ENCODE peak calls at places on chromosomes 5 and 9, in seven cellular contexts. G is HepG2, V is neural progenitor cell, F is lung, W is sigmoid colon, N is transverse colon, U is fibroblast of lung. C is an unnamed sample.

GRCh38 chr5:1759378-1759970 is 40.2 kb downstream of the MRPL36 start:
- DNase-seq in G (no peak), V (no peak), F (no peak), W (peak; percentile 50), N (no peak), U (no peak), C (no peak)

GRCh38 chr9:126454250-126454649 is 127.6 kb downstream of the MVB12B start:
- DNase-seq in G (no peak), V (peak; percentile 91), F (no peak), W (no peak), N (no peak), U (no peak), C (no peak)

GRCh38 chr5:142717582-142718215 is 31.8 kb upstream of the FGF1 start:
- DNase-seq in G (peak; percentile 52), V (peak; percentile 52), F (no peak), W (no peak), N (no peak), U (peak; percentile 79), C (peak; percentile 64)

GRCh38 chr5:43017438-43017820 is 22.7 kb downstream of the ANXA2R start:
- DNase-seq in G (peak; percentile 35), V (peak; percentile 55), F (no peak), W (no peak), N (peak; percentile 54), U (peak; percentile 63), C (no peak)

GRCh38 chr9:85987236-85987635 is 46.3 kb downstream of the NAA35 start:
- DNase-seq in G (no peak), V (no peak), F (no peak), W (no peak), N (no peak), U (no peak), C (no peak)

GRCh38 chr9:77714077-77714549 is 66.0 kb upstream of the GNA14 start:
- DNase-seq in G (no peak), V (no peak), F (no peak), W (no peak), N (no peak), U (no peak), C (no peak)

GRCh38 chr5:74555991-74556390 is 84.5 kb downstream of the ENC1 start:
- DNase-seq in G (no peak), V (peak; percentile 33), F (no peak), W (no peak), N (no peak), U (no peak), C (no peak)

GRCh38 chr5:66554211-66554610 is 42.0 kb upstream of the MAST4 start:
- DNase-seq in G (no peak), V (no peak), F (peak; percentile 37), W (no peak), N (peak; percentile 9), U (no peak), C (peak; percentile 18)

GRCh38 chr9:28423255-28423654 is 850.0 kb upstream of the C9orf72 start:
- DNase-seq in G (no peak), V (no peak), F (no peak), W (no peak), N (no peak), U (no peak), C (no peak)

GRCh38 chr5:174177531-174177930 is 132.0 kb downstream of the NSG2 start:
- DNase-seq in G (no peak), V (no peak), F (no peak), W (no peak), N (no peak), U (no peak), C (no peak)

GRCh38 chr5:143494162-143494561 is 90.7 kb upstream of the NR3C1 start:
- DNase-seq in G (no peak), V (no peak), F (no peak), W (no peak), N (no peak), U (peak; percentile 91), C (peak; percentile 79)

GRCh38 chr9:93124793-93125192 is 9.3 kb downstream of the NINJ1 start:
- DNase-seq in G (no peak), V (peak; percentile 0), F (no peak), W (peak; percentile 64), N (peak; percentile 6), U (no peak), C (no peak)

GRCh38 chr5:37833990-37834389 is 5.9 kb downstream of the GDNF start:
- DNase-seq in G (no peak), V (peak; percentile 28), F (no peak), W (no peak), N (no peak), U (no peak), C (no peak)
- H3K27me3 ChIP-seq in G (peaks cover 4% of the 10 kb centered on the region), V (peaks cover 67% of the 10 kb centered on the region), F (peaks cover 6% of the 10 kb centered on the region), W (peaks cover 6% of the 10 kb centered on the region), N (peaks cover 63% of the 10 kb centered on the region), U (no peaks in the 10 kb centered on the region), C (peaks cover 11% of the 10 kb centered on the region)

GRCh38 chr9:108710424-108710823 is 145.4 kb downstream of the ACTL7B start:
- DNase-seq in G (no peak), V (no peak), F (no peak), W (no peak), N (no peak), U (no peak), C (no peak)
- TF ChIP-seq CTCF in G (no peak), V (no peak), F (no peak), W (no peak), N (no peak), U (no peak), C (no peak)

GRCh38 chr5:51378778-51379652 is 4.2 kb upstream of the ISL1 start:
- DNase-seq in G (no peak), V (peak; percentile 66), F (no peak), W (no peak), N (no peak), U (no peak), C (no peak)
- H3K27me3 ChIP-seq in G (peaks cover 4% of the 10 kb centered on the region), V (peaks cover 99% of the 10 kb centered on the region), F (peaks cover 5% of the 10 kb centered on the region), W (peaks cover 76% of the 10 kb centered on the region), N (peaks cover 82% of the 10 kb centered on the region), U (peaks cover 20% of the 10 kb centered on the region), C (peaks cover 51% of the 10 kb centered on the region)

DNA sequence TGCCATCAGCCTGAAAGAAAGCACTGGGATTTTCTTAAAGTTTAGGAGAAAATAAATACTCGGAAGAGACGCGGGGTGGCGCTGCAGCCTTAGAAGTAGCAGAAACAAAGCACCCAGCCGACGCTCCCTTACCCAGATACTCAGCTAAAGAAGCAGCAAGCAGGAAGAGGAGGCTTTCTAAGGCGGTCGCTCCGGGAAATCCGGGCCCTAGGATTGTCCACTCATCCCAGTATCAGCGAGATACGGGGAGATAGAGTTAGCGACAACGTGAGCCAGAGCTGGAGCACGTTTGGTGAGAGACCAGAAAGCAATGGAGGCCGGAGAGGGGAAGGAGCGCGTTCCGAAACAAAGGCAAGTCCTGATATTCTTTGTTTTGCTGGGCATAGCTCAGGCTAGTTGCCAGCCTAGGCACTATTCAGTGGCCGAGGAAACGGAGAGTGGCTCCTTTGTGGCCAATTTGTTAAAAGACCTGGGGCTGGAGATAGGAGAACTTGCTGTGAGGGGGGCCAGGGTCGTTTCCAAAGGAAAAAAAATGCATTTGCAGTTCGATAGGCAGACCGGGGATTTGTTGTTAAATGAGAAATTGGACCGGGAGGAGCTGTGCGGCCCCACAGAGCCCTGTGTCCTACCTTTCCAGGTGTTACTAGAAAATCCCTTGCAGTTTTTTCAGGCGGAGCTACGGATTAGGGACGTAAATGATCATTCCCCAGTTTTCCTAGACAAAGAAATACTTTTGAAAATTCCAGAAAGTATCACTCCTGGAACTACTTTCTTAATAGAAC is at the start of gene PCDHB2:
- DNase-seq in G (peak; percentile 79), V (peak; percentile 94), F (no peak), W (no peak), N (no peak), U (peak; percentile 56), C (no peak)
- TF ChIP-seq CTCF in G (peak; percentile 87), V (peak; percentile 91), F (no peak), W (no peak), N (peak; percentile 21), U (no peak), C (peak; percentile 5)

C was measured in brain microvascular endothelial cell.